ENCODE peak calls at places on chromosomes 7 and 10, in seven cellular contexts. F is left lung, Z is IMR-90, J is fibroblast of lung, B is testis, P is progenitor cell of endocrine pancreas, M is RWPE1. C is an unnamed sample.

GRCh38 chr10:7819126-7819470 is 793 bp downstream of the TAF3 start:
- DNase-seq in F (peak; percentile 44), Z (peak; percentile 45), J (peak; percentile 44), B (peak; percentile 78), P (no peak), M (peak; percentile 26), C (peak; percentile 54)

GRCh38 chr7:45661302-45661995 is 87.3 kb downstream of the ADCY1 start:
- DNase-seq in F (no peak), Z (no peak), J (no peak), B (peak; percentile 6), P (no peak), M (no peak), C (no peak)

GRCh38 chr7:16813232-16813616 is 8.4 kb upstream of the AGR2 start:
- DNase-seq in F (no peak), Z (no peak), J (no peak), B (no peak), P (no peak), M (no peak), C (no peak)

GRCh38 chr7:15561840-15562239 is at the start of gene AGMO:
- DNase-seq in F (no peak), Z (no peak), J (no peak), B (peak; percentile 70), P (no peak), M (no peak), C (peak; percentile 50)

GRCh38 chr10:87504307-87504666 is 406 bp upstream of the MINPP1 start:
- DNase-seq in F (no peak), Z (no peak), J (no peak), B (no peak), P (no peak), M (no peak), C (no peak)

GRCh38 chr7:50155755-50156154 is 62.7 kb upstream of the ZPBP start:
- DNase-seq in F (no peak), Z (no peak), J (no peak), B (no peak), P (no peak), M (no peak), C (no peak)

GRCh38 chr10:18439601-18440000 is 211.8 kb downstream of the NSUN6 start:
- DNase-seq in F (no peak), Z (no peak), J (no peak), B (no peak), P (no peak), M (no peak), C (no peak)

GRCh38 chr10:113562108-113562507 is 9.3 kb downstream of the HABP2 start:
- DNase-seq in F (no peak), Z (no peak), J (no peak), B (no peak), P (no peak), M (no peak), C (no peak)

GRCh38 chr7:150964593-150965111 is 13.5 kb downstream of the KCNH2 start:
- DNase-seq in F (no peak), Z (no peak), J (no peak), B (peak; percentile 80), P (no peak), M (no peak), C (no peak)

GRCh38 chr10:369441-370221 is 234.4 kb downstream of the ZMYND11 start:
- DNase-seq in F (no peak), Z (peak; percentile 81), J (peak; percentile 97), B (no peak), P (no peak), M (no peak), C (no peak)

GRCh38 chr7:80199072-80199471 is 64.4 kb downstream of the GNAI1 start:
- DNase-seq in F (no peak), Z (no peak), J (no peak), B (no peak), P (no peak), M (no peak), C (no peak)

GRCh38 chr10:88253622-88254021 is 329.5 kb downstream of the RNLS start:
- DNase-seq in F (no peak), Z (no peak), J (no peak), B (no peak), P (no peak), M (no peak), C (peak; percentile 48)

GRCh38 chr7:82678259-82678658 is 234.7 kb upstream of the CACNA2D1 start:
- DNase-seq in F (no peak), Z (no peak), J (no peak), B (no peak), P (no peak), M (no peak), C (no peak)

GRCh38 chr7:82675396-82675795 is 231.8 kb upstream of the CACNA2D1 start:
- DNase-seq in F (no peak), Z (peak; percentile 39), J (peak; percentile 43), B (no peak), P (no peak), M (no peak), C (no peak)

GRCh38 chr7:82678716-82679115 is 235.1 kb upstream of the CACNA2D1 start:
- DNase-seq in F (no peak), Z (no peak), J (no peak), B (no peak), P (no peak), M (no peak), C (no peak)

GRCh38 chr7:82677493-82677892 is 233.9 kb upstream of the CACNA2D1 start:
- DNase-seq in F (no peak), Z (peak; percentile 43), J (peak; percentile 58), B (no peak), P (no peak), M (no peak), C (no peak)

GRCh38 chr7:82677064-82677463 is 233.5 kb upstream of the CACNA2D1 start:
- DNase-seq in F (no peak), Z (no peak), J (no peak), B (no peak), P (no peak), M (no peak), C (no peak)
- TF ChIP-seq CTCF in F (no peak), Z (no peak), J (no peak), B (no peak), P (no peak), M (no peak), C (no peak)

DNA sequence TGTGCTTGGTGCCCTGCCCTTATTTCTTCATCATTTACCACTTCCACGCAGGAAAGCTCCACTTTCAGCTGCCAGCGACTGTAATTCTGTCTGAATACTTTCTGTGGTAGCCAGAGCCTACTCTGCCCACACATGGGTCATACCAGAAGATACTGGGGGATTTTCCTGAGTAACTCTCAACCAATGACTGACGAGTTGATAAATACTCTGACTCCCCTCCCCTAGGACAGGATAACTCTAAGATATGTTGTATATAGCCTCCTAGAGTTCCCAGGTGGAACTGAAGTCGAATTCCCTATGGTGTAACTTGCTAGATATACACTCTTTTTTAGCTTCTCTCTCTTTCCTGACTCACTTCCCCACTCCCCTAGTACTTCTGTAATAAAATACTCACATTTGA is 29.8 kb downstream of the SEM1 start:
- DNase-seq in F (no peak), Z (no peak), J (no peak), B (no peak), P (no peak), M (no peak), C (no peak)
- TF ChIP-seq CTCF in F (no peak), Z (no peak), J (no peak), B (no peak), P (no peak), M (no peak), C (no peak)

GRCh38 chr10:71712572-71713134 is 6.9 kb downstream of the C10orf105 start:
- DNase-seq in F (no peak), Z (no peak), J (no peak), B (no peak), P (no peak), M (no peak), C (no peak)

GRCh38 chr10:71712170-71712569 is 7.4 kb downstream of the C10orf105 start:
- DNase-seq in F (no peak), Z (no peak), J (no peak), B (no peak), P (no peak), M (no peak), C (no peak)

GRCh38 chr10:71714055-71714454 is 5.5 kb downstream of the C10orf105 start:
- DNase-seq in F (no peak), Z (no peak), J (no peak), B (no peak), P (no peak), M (no peak), C (no peak)

GRCh38 chr10:71714592-71714991 is 5.0 kb downstream of the C10orf105 start:
- DNase-seq in F (no peak), Z (no peak), J (no peak), B (no peak), P (no peak), M (no peak), C (no peak)

DNA sequence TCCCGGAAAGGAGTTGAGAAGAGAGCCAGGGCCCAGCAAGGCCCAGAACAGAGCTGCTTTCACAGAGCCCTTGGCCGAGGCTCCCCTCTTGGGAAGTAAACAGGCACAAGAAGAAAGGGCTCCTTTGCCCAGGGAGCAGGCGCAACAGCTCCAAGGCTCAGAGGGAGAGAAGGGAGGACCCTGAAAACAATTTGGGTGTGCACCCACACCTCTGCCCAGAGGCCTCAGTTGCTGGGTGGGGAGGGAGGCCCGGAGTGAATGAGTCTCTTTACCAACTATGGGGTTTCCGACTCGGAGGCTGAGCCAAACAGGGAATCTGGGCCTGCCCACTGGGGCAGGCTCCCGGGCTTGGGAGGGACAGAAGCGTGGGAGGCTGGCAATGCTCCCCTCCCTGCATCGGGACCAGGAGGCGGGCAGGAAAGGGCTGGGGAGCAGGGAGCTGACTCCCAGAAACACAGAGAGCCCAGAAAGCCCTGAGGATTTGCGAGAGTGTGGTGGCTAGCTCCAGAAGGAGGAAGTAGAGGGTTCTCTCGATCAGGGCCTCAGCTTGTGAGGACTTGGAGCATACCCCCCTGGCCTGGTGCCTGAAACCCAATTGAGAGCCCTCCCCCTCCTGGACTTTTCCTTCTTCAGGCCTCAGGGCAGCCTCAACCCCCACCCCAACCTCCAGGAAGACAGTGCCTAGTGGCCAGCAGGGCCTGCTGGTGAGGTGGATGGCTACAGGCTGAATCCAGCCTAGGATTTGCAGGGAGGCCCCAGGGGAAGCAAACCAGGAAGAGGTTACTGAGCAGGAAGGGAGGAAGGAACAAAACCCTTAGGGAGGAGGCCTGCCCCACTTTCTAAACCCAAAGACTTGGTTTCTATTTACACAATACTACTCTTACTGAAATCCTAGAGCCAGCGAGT is 6.2 kb downstream of the C10orf105 start:
- DNase-seq in F (peak; percentile 82), Z (peak; percentile 80), J (peak; percentile 89), B (peak; percentile 80), P (no peak), M (peak; percentile 94), C (peak; percentile 56)
- TF ChIP-seq CTCF in F (no peak), Z (peak; percentile 28), J (peak; percentile 40), B (no peak), P (no peak), M (no peak), C (peak; percentile 8)

GRCh38 chr7:94888995-94889523 is 18.3 kb upstream of the PPP1R9A start:
- DNase-seq in F (no peak), Z (no peak), J (no peak), B (no peak), P (no peak), M (no peak), C (peak; percentile 29)

GRCh38 chr7:94882891-94883290 is 24.5 kb upstream of the PPP1R9A start:
- DNase-seq in F (no peak), Z (no peak), J (peak; percentile 12), B (no peak), P (no peak), M (no peak), C (no peak)

GRCh38 chr7:94883676-94884075 is 23.7 kb upstream of the PPP1R9A start:
- DNase-seq in F (no peak), Z (no peak), J (no peak), B (no peak), P (no peak), M (no peak), C (no peak)

GRCh38 chr7:94893661-94894060 is 13.7 kb upstream of the PPP1R9A start:
- DNase-seq in F (no peak), Z (no peak), J (no peak), B (no peak), P (no peak), M (no peak), C (no peak)

GRCh38 chr7:94888542-94888941 is 18.9 kb upstream of the PPP1R9A start:
- DNase-seq in F (no peak), Z (no peak), J (no peak), B (peak; percentile 55), P (no peak), M (peak; percentile 14), C (peak; percentile 69)
- TF ChIP-seq CTCF in F (no peak), Z (no peak), J (no peak), B (peak; percentile 12), P (no peak), M (no peak), C (peak; percentile 47)

C was measured in thyroid gland.